ENCODE peak calls at places on chromosomes 7 and 10, in nine cellular contexts. One of them, this sample, is unnamed.

GRCh38 chr10:3353235-3353634 is 180.7 kb upstream of the PITRM1 start:
- DNase-seq in mammary epithelial cell: no peak
- DNase-seq in GM23248: no peak
- DNase-seq in fibroblast of lung: no peak
- DNase-seq in K562: no peak
- DNase-seq in neural progenitor cell: no peak
- DNase-seq in keratinocyte: no peak
- DNase-seq in PC-9: no peak
- DNase-seq in astrocyte: no peak
- DNase-seq in this sample: no peak

GRCh38 chr10:101939273-101939635 is 95.7 kb upstream of the KCNIP2 start:
- DNase-seq in keratinocyte: peak; percentile 5
- DNase-seq in K562: no peak
- DNase-seq in neural progenitor cell: no peak
- DNase-seq in GM23248: peak; percentile 90
- DNase-seq in mammary epithelial cell: peak; percentile 77
- DNase-seq in PC-9: peak; percentile 81
- DNase-seq in fibroblast of lung: peak; percentile 97
- DNase-seq in astrocyte: peak; percentile 91
- DNase-seq in this sample: peak; percentile 83

GRCh38 chr7:2512179-2512644 is 7.4 kb upstream of the LFNG start:
- DNase-seq in keratinocyte: no peak
- DNase-seq in GM23248: peak; percentile 59
- DNase-seq in mammary epithelial cell: no peak
- DNase-seq in fibroblast of lung: no peak
- DNase-seq in astrocyte: no peak
- DNase-seq in K562: no peak
- DNase-seq in PC-9: no peak
- DNase-seq in neural progenitor cell: no peak
- DNase-seq in this sample: no peak

GRCh38 chr7:28964056-28964455 is 5.9 kb upstream of the TRIL start:
- DNase-seq in keratinocyte: no peak
- DNase-seq in astrocyte: no peak
- DNase-seq in fibroblast of lung: no peak
- DNase-seq in GM23248: no peak
- DNase-seq in mammary epithelial cell: no peak
- DNase-seq in PC-9: no peak
- DNase-seq in neural progenitor cell: no peak
- DNase-seq in K562: no peak
- DNase-seq in this sample: peak; percentile 17

GRCh38 chr7:149869867-149870266 is 3.9 kb upstream of the ATP6V0E2 start:
- DNase-seq in mammary epithelial cell: no peak
- DNase-seq in fibroblast of lung: no peak
- DNase-seq in PC-9: no peak
- DNase-seq in keratinocyte: no peak
- DNase-seq in GM23248: no peak
- DNase-seq in astrocyte: no peak
- DNase-seq in K562: no peak
- DNase-seq in neural progenitor cell: no peak
- DNase-seq in this sample: no peak

GRCh38 chr7:52838981-52839411 is 196.4 kb upstream of the POM121L12 start:
- DNase-seq in keratinocyte: no peak
- DNase-seq in astrocyte: peak; percentile 86
- DNase-seq in mammary epithelial cell: no peak
- DNase-seq in GM23248: no peak
- DNase-seq in fibroblast of lung: no peak
- DNase-seq in PC-9: no peak
- DNase-seq in K562: no peak
- DNase-seq in neural progenitor cell: no peak
- DNase-seq in this sample: peak; percentile 7

GRCh38 chr7:73969991-73970390 is 58.0 kb upstream of the ELN start:
- DNase-seq in keratinocyte: no peak
- DNase-seq in GM23248: no peak
- DNase-seq in neural progenitor cell: no peak
- DNase-seq in K562: no peak
- DNase-seq in mammary epithelial cell: no peak
- DNase-seq in astrocyte: no peak
- DNase-seq in fibroblast of lung: no peak
- DNase-seq in PC-9: no peak
- DNase-seq in this sample: no peak

GRCh38 chr10:46285966-46286620 is 704 bp upstream of the ANTXRL start:
- DNase-seq in mammary epithelial cell: no peak
- DNase-seq in keratinocyte: no peak
- DNase-seq in K562: no peak
- DNase-seq in astrocyte: no peak
- DNase-seq in fibroblast of lung: no peak
- DNase-seq in neural progenitor cell: no peak
- DNase-seq in PC-9: no peak
- DNase-seq in GM23248: no peak
- DNase-seq in this sample: no peak

GRCh38 chr10:129941199-129942018 is 22.7 kb downstream of the EBF3 start:
- DNase-seq in PC-9: no peak
- DNase-seq in astrocyte: no peak
- DNase-seq in GM23248: no peak
- DNase-seq in K562: no peak
- DNase-seq in mammary epithelial cell: no peak
- DNase-seq in keratinocyte: no peak
- DNase-seq in fibroblast of lung: no peak
- DNase-seq in neural progenitor cell: no peak
- DNase-seq in this sample: no peak

DNA sequence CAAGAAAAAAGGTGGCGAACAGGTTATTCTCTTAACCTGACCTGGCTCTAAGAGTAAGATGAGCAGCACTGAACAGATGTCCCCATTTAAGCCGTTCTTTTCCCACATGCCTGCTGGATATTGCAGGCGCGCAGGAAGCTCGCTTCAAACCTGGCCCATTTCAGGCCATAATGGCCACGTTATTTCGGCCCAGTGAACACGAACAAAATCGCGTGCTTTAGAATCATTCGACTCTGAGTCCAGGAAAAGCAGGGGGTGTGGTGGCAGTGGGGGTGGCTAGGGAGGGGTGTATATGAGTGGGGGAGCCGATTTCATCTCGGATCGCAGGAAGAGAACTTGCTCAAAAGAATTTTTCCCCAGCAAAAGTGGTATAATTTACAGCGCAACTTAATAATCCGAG is 6.6 kb upstream of the SP8 start:
- DNase-seq in K562: no peak
- DNase-seq in neural progenitor cell: peak; percentile 94
- DNase-seq in keratinocyte: no peak
- DNase-seq in astrocyte: no peak
- DNase-seq in fibroblast of lung: no peak
- DNase-seq in PC-9: peak; percentile 33
- DNase-seq in GM23248: no peak
- DNase-seq in mammary epithelial cell: no peak
- DNase-seq in this sample: no peak
- TF ChIP-seq EZH2 in K562: no peak
- TF ChIP-seq EZH2 in neural progenitor cell: no peak
- TF ChIP-seq EZH2 in keratinocyte: no peak
- TF ChIP-seq EZH2 in astrocyte: no peak
- TF ChIP-seq EZH2 in fibroblast of lung: no peak
- TF ChIP-seq EZH2 in PC-9: no peak
- TF ChIP-seq EZH2 in GM23248: no peak
- TF ChIP-seq EZH2 in mammary epithelial cell: no peak
- TF ChIP-seq EZH2 in this sample: no peak

DNA sequence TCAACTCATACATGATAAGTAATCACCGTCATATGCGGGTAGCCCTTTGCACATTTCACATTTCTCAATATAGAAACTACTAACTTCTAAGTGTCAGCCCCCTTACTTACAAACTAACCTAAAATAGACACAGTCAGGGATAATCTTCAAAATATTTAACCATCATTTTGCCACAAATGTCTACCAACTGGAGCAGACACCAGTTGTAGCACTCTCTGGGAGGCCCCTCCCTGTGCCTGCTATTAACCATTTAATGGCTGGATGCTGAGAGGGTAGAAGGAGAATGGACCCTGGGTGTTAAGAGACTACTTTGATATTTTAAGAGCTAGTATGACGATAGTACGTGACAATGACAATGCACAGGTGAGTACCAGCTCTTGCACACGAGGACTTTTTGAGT is 116.4 kb downstream of the SORBS1 start:
- DNase-seq in GM23248: no peak
- DNase-seq in fibroblast of lung: no peak
- DNase-seq in keratinocyte: no peak
- DNase-seq in K562: no peak
- DNase-seq in astrocyte: no peak
- DNase-seq in PC-9: no peak
- DNase-seq in neural progenitor cell: no peak
- DNase-seq in mammary epithelial cell: no peak
- DNase-seq in this sample: no peak
- H3K27ac ChIP-seq in GM23248: no peak overlapping the region
- H3K27ac ChIP-seq in fibroblast of lung: no peak overlapping the region
- H3K27ac ChIP-seq in keratinocyte: no peak overlapping the region
- H3K27ac ChIP-seq in K562: no peak overlapping the region
- H3K27ac ChIP-seq in astrocyte: no peak overlapping the region
- H3K27ac ChIP-seq in PC-9: no peak overlapping the region
- H3K27ac ChIP-seq in neural progenitor cell: no peak overlapping the region
- H3K27ac ChIP-seq in mammary epithelial cell: no peak overlapping the region
- H3K27ac ChIP-seq in this sample: no peak overlapping the region

GRCh38 chr10:59177031-59177861 is 803 bp downstream of the PHYHIPL start:
- DNase-seq in astrocyte: peak; percentile 88
- DNase-seq in K562: no peak
- DNase-seq in fibroblast of lung: peak; percentile 91
- DNase-seq in GM23248: peak; percentile 91
- DNase-seq in mammary epithelial cell: peak; percentile 79
- DNase-seq in keratinocyte: peak; percentile 2
- DNase-seq in neural progenitor cell: peak; percentile 74
- DNase-seq in PC-9: no peak
- DNase-seq in this sample: peak; percentile 85

GRCh38 chr10:59177862-59178235 is 1.4 kb downstream of the PHYHIPL start:
- DNase-seq in neural progenitor cell: no peak
- DNase-seq in fibroblast of lung: no peak
- DNase-seq in keratinocyte: no peak
- DNase-seq in K562: no peak
- DNase-seq in astrocyte: no peak
- DNase-seq in GM23248: no peak
- DNase-seq in PC-9: no peak
- DNase-seq in mammary epithelial cell: no peak
- DNase-seq in this sample: no peak

GRCh38 chr10:59175538-59176240 is 754 bp upstream of the PHYHIPL start:
- DNase-seq in fibroblast of lung: no peak
- DNase-seq in PC-9: no peak
- DNase-seq in astrocyte: no peak
- DNase-seq in neural progenitor cell: peak; percentile 70
- DNase-seq in keratinocyte: no peak
- DNase-seq in GM23248: no peak
- DNase-seq in mammary epithelial cell: peak; percentile 4
- DNase-seq in K562: no peak
- DNase-seq in this sample: no peak

GRCh38 chr10:59179027-59179426 is 2.6 kb downstream of the PHYHIPL start:
- DNase-seq in astrocyte: no peak
- DNase-seq in fibroblast of lung: no peak
- DNase-seq in mammary epithelial cell: no peak
- DNase-seq in K562: no peak
- DNase-seq in GM23248: no peak
- DNase-seq in PC-9: no peak
- DNase-seq in neural progenitor cell: no peak
- DNase-seq in keratinocyte: no peak
- DNase-seq in this sample: no peak

DNA sequence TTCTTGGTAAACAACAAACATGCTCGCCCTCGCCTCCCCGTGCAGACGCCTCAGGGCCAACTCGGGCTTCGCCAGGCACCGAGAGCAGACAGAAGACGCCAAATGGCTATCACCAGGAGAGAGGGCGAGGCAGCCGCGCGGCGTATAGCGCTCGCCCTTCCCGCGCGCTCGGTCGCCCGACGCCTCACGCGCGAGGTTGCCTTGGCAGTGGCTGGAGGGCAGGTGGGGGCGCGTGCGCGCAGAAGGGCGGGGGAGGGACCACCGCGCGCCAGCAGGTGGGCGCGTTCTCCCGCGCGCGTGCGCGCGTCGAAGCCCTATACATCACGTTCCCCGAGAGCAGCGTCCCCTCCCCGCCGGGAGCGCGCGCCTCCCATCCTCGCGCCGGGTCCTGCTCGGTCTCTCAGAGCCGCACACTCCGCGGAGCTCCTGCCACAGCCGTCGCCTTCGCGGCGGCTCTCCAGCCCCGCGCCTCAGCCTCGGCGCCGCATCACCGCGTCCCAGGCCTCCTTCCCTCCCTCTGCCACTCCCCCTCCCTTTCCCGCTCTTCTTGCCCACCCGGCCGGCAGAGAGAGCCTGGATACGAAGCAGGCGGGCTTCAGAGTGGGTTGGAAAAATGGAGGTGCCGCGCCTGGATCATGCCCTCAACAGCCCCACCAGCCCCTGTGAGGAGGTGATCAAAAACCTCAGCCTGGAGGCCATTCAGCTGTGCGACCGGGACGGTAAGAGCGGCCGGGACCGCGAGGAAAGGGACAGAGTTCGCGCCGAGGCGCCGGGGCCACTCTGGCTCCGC is at the start of gene PHYHIPL:
- DNase-seq in keratinocyte: no peak
- DNase-seq in fibroblast of lung: no peak
- DNase-seq in astrocyte: no peak
- DNase-seq in PC-9: no peak
- DNase-seq in GM23248: peak; percentile 23
- DNase-seq in neural progenitor cell: peak; percentile 73
- DNase-seq in K562: no peak
- DNase-seq in mammary epithelial cell: peak; percentile 5
- DNase-seq in this sample: no peak
- TF ChIP-seq EZH2 in keratinocyte: peak; percentile 88
- TF ChIP-seq EZH2 in fibroblast of lung: no peak
- TF ChIP-seq EZH2 in astrocyte: peak; percentile 93
- TF ChIP-seq EZH2 in PC-9: no peak
- TF ChIP-seq EZH2 in GM23248: peak; percentile 60
- TF ChIP-seq EZH2 in neural progenitor cell: peak; percentile 68
- TF ChIP-seq EZH2 in K562: no peak
- TF ChIP-seq EZH2 in mammary epithelial cell: peak; percentile 40
- TF ChIP-seq EZH2 in this sample: peak; percentile 15

GRCh38 chr7:92723978-92724377 is 112.4 kb downstream of the CDK6 start:
- DNase-seq in neural progenitor cell: peak; percentile 47
- DNase-seq in K562: no peak
- DNase-seq in mammary epithelial cell: no peak
- DNase-seq in PC-9: no peak
- DNase-seq in GM23248: no peak
- DNase-seq in astrocyte: no peak
- DNase-seq in fibroblast of lung: no peak
- DNase-seq in keratinocyte: no peak
- DNase-seq in this sample: no peak

GRCh38 chr7:92720604-92721350 is 115.6 kb downstream of the CDK6 start:
- DNase-seq in mammary epithelial cell: no peak
- DNase-seq in neural progenitor cell: no peak
- DNase-seq in K562: no peak
- DNase-seq in GM23248: no peak
- DNase-seq in fibroblast of lung: no peak
- DNase-seq in keratinocyte: no peak
- DNase-seq in astrocyte: no peak
- DNase-seq in PC-9: no peak
- DNase-seq in this sample: no peak

GRCh38 chr7:92725161-92725925 is 111.0 kb downstream of the CDK6 start:
- DNase-seq in keratinocyte: no peak
- DNase-seq in PC-9: no peak
- DNase-seq in neural progenitor cell: no peak
- DNase-seq in fibroblast of lung: no peak
- DNase-seq in GM23248: no peak
- DNase-seq in K562: no peak
- DNase-seq in mammary epithelial cell: no peak
- DNase-seq in astrocyte: no peak
- DNase-seq in this sample: no peak

GRCh38 chr7:92722541-92722940 is 113.8 kb downstream of the CDK6 start:
- DNase-seq in keratinocyte: no peak
- DNase-seq in K562: no peak
- DNase-seq in fibroblast of lung: peak; percentile 30
- DNase-seq in GM23248: no peak
- DNase-seq in astrocyte: no peak
- DNase-seq in mammary epithelial cell: no peak
- DNase-seq in PC-9: no peak
- DNase-seq in neural progenitor cell: no peak
- DNase-seq in this sample: peak; percentile 32

GRCh38 chr7:92723205-92723604 is 113.2 kb downstream of the CDK6 start:
- DNase-seq in GM23248: peak; percentile 58
- DNase-seq in astrocyte: peak; percentile 60
- DNase-seq in K562: no peak
- DNase-seq in fibroblast of lung: no peak
- DNase-seq in neural progenitor cell: no peak
- DNase-seq in mammary epithelial cell: no peak
- DNase-seq in PC-9: no peak
- DNase-seq in keratinocyte: no peak
- DNase-seq in this sample: no peak
- H3K27ac ChIP-seq in GM23248: peak overlapping the region; percentile 65
- H3K27ac ChIP-seq in astrocyte: peak overlapping the region; percentile 65
- H3K27ac ChIP-seq in K562: no peak overlapping the region
- H3K27ac ChIP-seq in fibroblast of lung: peak overlapping the region; percentile 47
- H3K27ac ChIP-seq in neural progenitor cell: no peak overlapping the region
- H3K27ac ChIP-seq in mammary epithelial cell: no peak overlapping the region
- H3K27ac ChIP-seq in PC-9: no peak overlapping the region
- H3K27ac ChIP-seq in keratinocyte: no peak overlapping the region
- H3K27ac ChIP-seq in this sample: peak overlapping the region; percentile 10